ENCODE peak calls at places on chromosome 12, in five cellular contexts. Y is MM.1S, B is hepatocyte, M is GM23338, S is GM23248. D is an unnamed sample. For H3K4me1, the result is how much of the 10 kb centered on the place peaks cover.

GRCh38 chr12:13099066-13099909 is 4.2 kb downstream of the GSG1 start:
- DNase-seq in Y (no peak), B (peak), M (no peak), S (peak), D (peak)

GRCh38 chr12:103780093-103780440 is 61.0 kb downstream of the NT5DC3 start:
- DNase-seq in Y (no peak), B (no peak), M (no peak), S (peak), D (no peak)

GRCh38 chr12:93819048-93819491 is 141.9 kb downstream of the CRADD start:
- DNase-seq in Y (no peak), B (peak), M (no peak), S (peak), D (no peak)

GRCh38 chr12:13369496-13369895 is 173.0 kb downstream of the EMP1 start:
- DNase-seq in Y (no peak), B (no peak), M (no peak), S (no peak), D (no peak)

GRCh38 chr12:103936679-103937078 is 6.5 kb downstream of the HSP90B1 start:
- DNase-seq in Y (no peak), B (no peak), M (no peak), S (no peak), D (no peak)

GRCh38 chr12:3611853-3612703 is 121.1 kb downstream of the PRMT8 start:
- DNase-seq in Y (no peak), B (no peak), M (no peak), S (peak), D (no peak)

GRCh38 chr12:107490000-107490399 is 195.6 kb upstream of the PWP1 start:
- DNase-seq in Y (no peak), B (no peak), M (no peak), S (no peak), D (peak)

GRCh38 chr12:120757226-120757742 is 31.7 kb downstream of the ACADS start:
- DNase-seq in Y (no peak), B (no peak), M (no peak), S (no peak), D (no peak)

GRCh38 chr12:92034858-92035401 is 110.7 kb downstream of the BTG1 start:
- DNase-seq in Y (peak), B (peak), M (no peak), S (peak), D (peak)

GRCh38 chr12:86249856-86250255 is 6.3 kb downstream of the MGAT4C start:
- DNase-seq in Y (no peak), B (no peak), M (no peak), S (peak), D (no peak)

GRCh38 chr12:18706798-18707197 is 31.0 kb downstream of the PLCZ1 start:
- DNase-seq in Y (no peak), B (no peak), M (no peak), S (no peak), D (no peak)

GRCh38 chr12:120402217-120402616 is 33.3 kb upstream of the MSI1 start:
- DNase-seq in Y (no peak), B (no peak), M (peak), S (no peak), D (no peak)

GRCh38 chr12:110998165-110998564 is 77.8 kb upstream of the MYL2 start:
- DNase-seq in Y (no peak), B (no peak), M (no peak), S (peak), D (no peak)

GRCh38 chr12:5808956-5809355 is 136.1 kb downstream of the ANO2 start:
- DNase-seq in Y (no peak), B (peak), M (no peak), S (peak), D (no peak)

GRCh38 chr12:62522984-62523383 is 56.4 kb downstream of the MON2 start:
- DNase-seq in Y (no peak), B (no peak), M (no peak), S (peak), D (no peak)

GRCh38 chr12:22700126-22700525 is 75.2 kb downstream of the ETNK1 start:
- DNase-seq in Y (no peak), B (peak), M (no peak), S (peak), D (no peak)

GRCh38 chr12:68944296-68945076 is 11.5 kb upstream of the CPM start:
- DNase-seq in Y (no peak), B (no peak), M (no peak), S (no peak), D (no peak)

GRCh38 chr12:113189361-113189760 is 3.8 kb downstream of the RITA1 start:
- DNase-seq in Y (no peak), B (no peak), M (no peak), S (no peak), D (no peak)

GRCh38 chr12:79691299-79692248 is 810 bp upstream of the PAWR start:
- DNase-seq in Y (no peak), B (peak), M (no peak), S (peak), D (no peak)

GRCh38 chr12:115472852-115473251 is 788.9 kb upstream of the TBX3 start:
- DNase-seq in Y (no peak), B (no peak), M (no peak), S (no peak), D (no peak)

DNA sequence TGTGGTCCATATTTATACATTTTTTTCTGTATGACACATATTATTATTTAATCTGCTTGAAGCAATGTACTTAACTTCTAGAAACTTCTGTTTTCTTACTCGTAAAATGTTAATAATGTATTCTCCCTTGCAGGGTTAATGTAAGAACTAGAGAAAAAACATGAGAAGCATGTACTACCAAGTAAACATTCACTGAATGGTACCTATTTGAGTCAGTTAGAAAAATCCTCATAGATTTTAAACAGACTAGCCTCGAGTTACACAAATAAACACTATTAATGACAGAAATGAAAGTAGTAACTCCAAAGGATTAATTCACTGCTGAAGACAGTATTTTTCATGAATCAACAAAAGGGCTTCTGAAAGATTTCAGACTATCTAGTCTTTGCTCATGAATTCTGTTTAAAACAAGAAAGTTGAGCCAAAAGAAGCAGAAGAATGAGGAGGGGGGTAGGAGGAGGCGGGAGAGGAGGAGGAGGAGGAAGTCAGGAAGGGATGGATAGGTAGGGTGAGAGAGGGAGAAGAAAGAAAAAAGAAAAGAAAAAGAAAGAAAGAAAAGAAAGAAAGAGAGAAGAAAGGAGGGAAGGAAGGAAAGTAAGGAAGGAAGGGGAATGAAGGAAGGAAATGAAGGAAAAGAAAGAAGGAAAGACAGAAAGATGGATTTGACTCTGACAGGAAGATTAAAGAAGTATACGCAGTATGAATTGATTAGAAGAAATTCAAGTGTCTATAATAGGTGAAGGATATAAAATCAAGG is 68.2 kb upstream of the CCDC91 start:
- DNase-seq in Y (no peak), B (no peak), M (no peak), S (no peak), D (no peak)
- H3K4me3 ChIP-seq in Y (no peak), B (no peak), M (no peak), S (no peak), D (no peak)

DNA sequence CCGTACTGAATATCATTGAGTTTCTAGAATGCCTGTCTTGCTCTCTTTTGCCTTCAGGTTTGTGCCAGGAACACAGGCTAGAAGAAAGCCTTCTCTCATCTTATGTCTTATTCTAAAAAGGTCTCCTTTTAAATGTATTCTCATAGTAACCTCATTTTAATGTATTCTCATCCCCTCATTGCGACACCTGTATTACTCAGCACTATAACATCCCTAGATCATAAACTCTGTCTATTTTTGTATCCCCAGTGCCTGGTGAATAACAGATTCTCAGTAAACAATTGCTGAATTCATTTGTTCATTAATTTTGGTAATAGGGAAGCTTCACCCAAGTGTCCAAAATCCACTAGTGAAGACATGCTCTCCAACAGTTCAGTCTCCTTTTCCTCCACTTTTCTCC is 8.8 kb upstream of the LRRK2 start:
- DNase-seq in Y (no peak), B (no peak), M (no peak), S (peak), D (no peak)
- TF ChIP-seq EZH2phosphoT487 in Y (no peak), B (no peak), M (no peak), S (no peak), D (no peak)

DNA sequence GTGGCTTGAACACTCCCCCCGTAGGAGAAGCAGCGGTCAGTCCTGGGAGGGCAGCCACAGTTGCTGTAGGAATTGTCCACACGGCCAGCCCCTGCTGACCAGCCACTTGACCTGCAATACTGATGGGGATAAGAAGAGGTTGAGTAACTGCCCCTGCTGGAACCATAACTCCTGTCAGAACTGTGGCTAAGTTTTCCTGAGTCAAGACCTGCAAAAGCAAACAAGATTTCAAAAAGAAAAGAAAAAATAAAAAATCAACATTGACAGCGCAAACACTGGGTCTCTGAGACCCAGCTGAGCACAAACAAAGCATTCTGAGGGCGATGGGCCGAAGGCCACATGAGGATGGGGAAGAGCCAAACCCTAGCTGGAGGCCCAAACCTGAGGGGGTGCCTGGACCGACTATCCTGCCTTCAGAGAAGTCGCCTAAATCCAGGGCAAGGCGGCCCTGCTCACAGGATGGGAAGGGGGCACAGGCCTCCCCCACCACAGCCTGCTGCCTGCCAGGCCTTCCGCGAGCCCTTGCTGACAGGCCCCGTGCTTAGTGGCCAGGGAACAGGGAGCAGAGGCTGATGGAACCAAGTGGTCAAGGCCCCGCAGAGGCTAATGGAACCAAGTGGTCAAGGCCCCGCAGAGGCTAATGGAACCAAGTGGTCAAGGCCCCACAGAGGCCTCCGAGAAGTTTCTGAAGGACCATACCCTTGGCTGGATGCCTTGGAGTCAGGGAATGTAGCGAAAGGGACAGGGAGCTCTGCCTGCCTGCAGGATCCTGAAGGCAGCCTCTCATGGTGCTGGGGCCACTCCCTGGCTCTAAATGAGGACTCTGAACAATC is 19.1 kb downstream of the POU6F1 start:
- DNase-seq in Y (no peak), B (no peak), M (no peak), S (no peak), D (no peak)
- H3K4me1 ChIP-seq in Y (under half), B (under half), M (under half), S (under half), D (under half)

GRCh38 chr12:42588308-42588836 is 1.2 kb downstream of the PRICKLE1 start:
- DNase-seq in Y (no peak), B (peak), M (no peak), S (peak), D (no peak)
- H3K4me3 ChIP-seq in Y (no peak), B (peak), M (peak), S (peak), D (no peak)

GRCh38 chr12:108730337-108731104 is 797 bp downstream of the CORO1C start:
- DNase-seq in Y (peak), B (peak), M (peak), S (peak), D (peak)
- TF ChIP-seq EZH2phosphoT487 in Y (no peak), B (no peak), M (no peak), S (no peak), D (no peak)

GRCh38 chr12:2403221-2403976 is 350.6 kb downstream of the CACNA1C start:
- DNase-seq in Y (no peak), B (no peak), M (no peak), S (no peak), D (no peak)
- H3K4me1 ChIP-seq in Y (under half), B (under half), M (under half), S (under half), D (under half)

DNA sequence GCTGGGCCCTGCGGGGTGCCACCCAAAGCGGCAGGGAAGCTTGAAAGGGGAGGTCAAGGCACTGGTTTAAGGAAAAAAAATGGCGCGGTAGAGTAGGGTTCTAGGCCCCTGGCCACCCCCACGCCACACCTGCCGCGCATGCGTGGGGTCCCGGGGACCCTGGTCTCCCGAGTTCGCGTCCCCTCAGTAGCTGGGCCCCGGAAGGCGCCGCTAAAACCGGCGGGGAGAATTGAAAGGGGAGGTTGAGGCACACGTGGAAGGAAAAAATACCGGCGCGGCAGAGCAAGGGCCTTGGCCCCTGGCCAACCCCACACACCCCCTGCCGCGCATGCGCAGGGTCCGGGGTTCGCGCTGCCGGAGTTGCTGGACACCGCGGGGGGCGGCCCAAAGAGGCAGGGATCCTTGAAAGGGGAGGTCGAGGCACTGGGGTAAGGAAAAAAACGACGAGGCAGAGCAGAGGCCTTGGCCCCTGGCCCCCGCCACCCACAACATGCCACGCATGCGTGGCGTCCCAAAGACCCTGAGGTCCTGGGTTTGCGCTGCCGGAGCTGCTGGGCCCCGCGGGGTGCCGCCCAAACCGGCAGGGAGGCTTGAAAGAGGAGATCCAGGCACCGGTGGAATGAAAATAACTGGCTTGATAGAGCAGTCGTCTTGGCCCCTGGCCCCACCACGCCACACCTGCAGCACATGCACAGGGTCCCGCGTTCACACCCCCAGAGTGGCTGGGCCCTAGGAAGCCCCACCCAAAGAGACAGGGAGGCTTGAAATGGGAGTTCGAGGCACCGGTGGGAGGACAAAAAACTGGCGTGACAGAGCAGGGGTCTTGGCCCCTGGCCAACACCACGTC is 314.5 kb downstream of the ALG10 start:
- DNase-seq in Y (no peak), B (no peak), M (no peak), S (no peak), D (no peak)
- H3K4me3 ChIP-seq in Y (no peak), B (no peak), M (no peak), S (no peak), D (no peak)

GRCh38 chr12:95173392-95174251 is 43.6 kb downstream of the FGD6 start:
- DNase-seq in Y (no peak), B (peak), M (no peak), S (peak), D (no peak)
- TF ChIP-seq EZH2phosphoT487 in Y (no peak), B (no peak), M (no peak), S (no peak), D (no peak)

GRCh38 chr12:11718105-11718504 is 68.6 kb downstream of the ETV6 start:
- DNase-seq in Y (no peak), B (no peak), M (no peak), S (no peak), D (no peak)
- H3K4me1 ChIP-seq in Y (under half), B (under half), M (under half), S (under half), D (under half)

D was measured in OCI-LY7.